ENCODE peak calls at places on chromosomes 6 and 20, in six cellular contexts. Y, Q, W, G, C and A are unnamed samples.

GRCh38 chr20:59032713-59033059 is 551 bp upstream of the ATP5F1E start:
- DNase-seq in Y (peak), Q (no peak), W (peak), G (no peak), C (no peak), A (peak)

GRCh38 chr6:43280234-43280633 is 17.8 kb upstream of the SLC22A7 start:
- DNase-seq in Y (no peak), Q (no peak), W (no peak), G (no peak), C (no peak), A (no peak)

GRCh38 chr6:34115396-34116314 is 30.2 kb downstream of the GRM4 start:
- DNase-seq in Y (peak), Q (peak), W (peak), G (peak), C (no peak), A (peak)

GRCh38 chr6:128370072-128370471 is 150.3 kb downstream of the PTPRK start:
- DNase-seq in Y (peak), Q (no peak), W (peak), G (no peak), C (no peak), A (no peak)

GRCh38 chr6:26284537-26285142 is 80.4 kb upstream of the BTN3A2 start:
- DNase-seq in Y (peak), Q (peak), W (peak), G (no peak), C (no peak), A (peak)

GRCh38 chr6:431986-432385 is 40.4 kb downstream of the IRF4 start:
- DNase-seq in Y (no peak), Q (no peak), W (no peak), G (no peak), C (no peak), A (no peak)

GRCh38 chr6:134502614-134503541 is 185.0 kb upstream of the SGK1 start:
- DNase-seq in Y (no peak), Q (no peak), W (no peak), G (no peak), C (no peak), A (no peak)

GRCh38 chr6:77763124-77763523 is 110.3 kb downstream of the MEI4 start:
- DNase-seq in Y (no peak), Q (no peak), W (no peak), G (no peak), C (no peak), A (no peak)

GRCh38 chr6:48919555-48919954 is 543.5 kb downstream of the MMUT start:
- DNase-seq in Y (no peak), Q (peak), W (no peak), G (no peak), C (no peak), A (no peak)

GRCh38 chr20:49270177-49270576 is 7.7 kb downstream of the ZNFX1 start:
- DNase-seq in Y (peak), Q (no peak), W (peak), G (no peak), C (no peak), A (no peak)

GRCh38 chr6:99189823-99190721 is 159.4 kb downstream of the FAXC start:
- DNase-seq in Y (no peak), Q (no peak), W (no peak), G (no peak), C (no peak), A (no peak)

GRCh38 chr6:133193396-133193795 is 47.8 kb upstream of the EYA4 start:
- DNase-seq in Y (no peak), Q (no peak), W (no peak), G (no peak), C (no peak), A (peak)

GRCh38 chr20:53857723-53858236 is 212.6 kb downstream of the BCAS1 start:
- DNase-seq in Y (no peak), Q (peak), W (no peak), G (no peak), C (no peak), A (no peak)

DNA sequence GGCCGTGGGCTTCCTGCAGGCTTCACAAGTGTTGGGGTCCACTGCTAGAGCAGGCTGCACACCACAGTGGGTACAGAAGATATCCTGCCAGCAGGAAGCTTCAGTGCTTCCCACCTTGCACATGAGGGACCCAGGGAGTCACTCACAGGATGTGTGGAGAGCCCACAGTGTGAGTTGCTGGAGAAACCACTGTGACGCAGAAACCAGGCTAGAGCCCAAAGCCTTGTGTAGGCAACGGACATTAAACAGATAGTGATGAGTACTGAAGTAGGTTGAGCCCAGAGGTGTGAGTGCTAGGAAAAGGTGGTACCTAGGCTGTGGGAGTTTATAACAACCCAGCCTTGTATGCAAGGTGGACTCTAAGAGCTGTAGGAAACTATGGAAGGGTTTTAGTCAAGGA is 18.9 kb upstream of the DEF6 start:
- DNase-seq in Y (no peak), Q (no peak), W (no peak), G (no peak), C (no peak), A (no peak)
- H3K23ac ChIP-seq in Y (no peak), Q (no peak), W (no peak), G (no peak), C (no peak), A (no peak)

GRCh38 chr6:112911949-112912348 is 564.8 kb downstream of the RFPL4B start:
- DNase-seq in Y (no peak), Q (no peak), W (no peak), G (no peak), C (no peak), A (no peak)
- H4K91ac ChIP-seq in Y (no peak), Q (no peak), W (no peak), G (no peak), C (no peak), A (no peak)

DNA sequence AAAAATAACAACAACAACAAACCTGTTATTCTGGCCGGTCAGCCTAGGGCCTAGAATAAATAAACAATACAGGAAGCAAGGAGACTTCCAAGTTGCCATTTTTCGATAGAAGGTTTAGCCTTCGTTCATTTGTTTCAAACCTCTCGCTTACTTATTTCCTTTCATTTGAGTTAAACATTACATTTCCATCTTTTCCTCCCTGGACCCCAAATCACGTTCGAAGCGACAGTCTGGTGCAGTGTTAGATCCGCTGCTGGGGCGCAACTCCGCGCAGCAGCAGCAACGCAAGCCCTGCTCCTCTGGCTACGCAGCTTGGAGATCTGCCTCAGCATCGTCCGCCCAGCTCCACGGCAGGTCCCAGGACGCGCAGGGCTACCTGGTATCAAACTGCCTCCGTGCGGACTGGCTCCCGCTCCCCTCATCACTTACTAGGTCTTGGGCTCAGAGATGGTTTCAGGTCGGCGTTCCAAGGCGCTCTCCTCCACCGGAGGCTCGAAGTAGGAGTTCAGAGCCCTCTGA is 543 bp downstream of the TDP2 start:
- DNase-seq in Y (peak), Q (no peak), W (peak), G (peak), C (no peak), A (peak)
- H3K23ac ChIP-seq in Y (no peak), Q (no peak), W (peak), G (peak), C (no peak), A (no peak)

GRCh38 chr20:31987744-31988143 is 19.8 kb downstream of the XKR7 start:
- DNase-seq in Y (peak), Q (no peak), W (no peak), G (no peak), C (no peak), A (peak)

GRCh38 chr20:31992086-31992485 is 18.2 kb upstream of the CCM2L start:
- DNase-seq in Y (no peak), Q (no peak), W (no peak), G (no peak), C (no peak), A (no peak)

GRCh38 chr20:31988430-31989015 is 20.6 kb downstream of the XKR7 start:
- DNase-seq in Y (no peak), Q (no peak), W (no peak), G (no peak), C (no peak), A (no peak)

GRCh38 chr20:31989030-31989645 is 21.1 kb upstream of the CCM2L start:
- DNase-seq in Y (no peak), Q (no peak), W (no peak), G (no peak), C (no peak), A (peak)

DNA sequence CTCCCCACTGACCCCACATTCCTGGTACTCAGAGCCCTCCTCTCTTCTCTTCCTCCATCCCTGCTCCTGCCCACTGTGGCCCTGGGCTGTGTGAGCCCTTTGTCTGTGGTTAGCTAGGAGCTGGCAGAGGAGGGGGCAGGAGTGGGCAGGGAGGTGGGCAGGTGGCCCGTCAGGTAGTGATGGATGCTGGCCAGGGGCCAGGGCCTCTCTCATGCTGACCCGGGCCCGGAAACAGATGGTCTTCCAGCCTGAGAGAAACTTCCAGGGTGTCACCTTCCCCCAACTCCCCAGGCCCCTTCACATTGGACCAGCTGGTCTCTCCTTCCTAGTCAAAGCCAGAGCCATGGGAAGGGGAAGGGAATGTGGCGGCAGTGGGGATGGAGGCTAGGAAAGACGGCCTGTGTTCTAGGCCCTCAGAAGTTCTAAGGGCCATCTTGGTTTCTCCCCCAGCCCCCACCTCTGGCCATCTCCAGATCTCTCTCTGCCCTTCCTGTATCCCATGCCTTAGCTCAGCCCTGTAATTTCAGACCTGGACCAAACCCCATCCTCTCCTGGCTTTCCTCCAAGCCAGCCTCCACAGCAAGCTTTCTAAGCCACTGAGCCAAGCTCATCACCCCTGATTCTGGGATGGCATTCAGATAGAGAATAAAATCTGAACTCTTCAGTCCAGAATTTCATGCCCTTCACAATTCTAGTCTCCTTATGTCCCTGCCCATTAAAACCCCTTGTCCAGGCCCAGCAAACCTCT is 19.1 kb upstream of the CCM2L start:
- DNase-seq in Y (no peak), Q (no peak), W (no peak), G (no peak), C (no peak), A (no peak)
- H4K91ac ChIP-seq in Y (no peak), Q (no peak), W (no peak), G (no peak), C (no peak), A (no peak)

GRCh38 chr6:142856607-142856856 is 88.4 kb downstream of the HIVEP2 start:
- DNase-seq in Y (no peak), Q (no peak), W (no peak), G (no peak), C (no peak), A (no peak)
- H3K23ac ChIP-seq in Y (no peak), Q (no peak), W (no peak), G (no peak), C (no peak), A (no peak)

DNA sequence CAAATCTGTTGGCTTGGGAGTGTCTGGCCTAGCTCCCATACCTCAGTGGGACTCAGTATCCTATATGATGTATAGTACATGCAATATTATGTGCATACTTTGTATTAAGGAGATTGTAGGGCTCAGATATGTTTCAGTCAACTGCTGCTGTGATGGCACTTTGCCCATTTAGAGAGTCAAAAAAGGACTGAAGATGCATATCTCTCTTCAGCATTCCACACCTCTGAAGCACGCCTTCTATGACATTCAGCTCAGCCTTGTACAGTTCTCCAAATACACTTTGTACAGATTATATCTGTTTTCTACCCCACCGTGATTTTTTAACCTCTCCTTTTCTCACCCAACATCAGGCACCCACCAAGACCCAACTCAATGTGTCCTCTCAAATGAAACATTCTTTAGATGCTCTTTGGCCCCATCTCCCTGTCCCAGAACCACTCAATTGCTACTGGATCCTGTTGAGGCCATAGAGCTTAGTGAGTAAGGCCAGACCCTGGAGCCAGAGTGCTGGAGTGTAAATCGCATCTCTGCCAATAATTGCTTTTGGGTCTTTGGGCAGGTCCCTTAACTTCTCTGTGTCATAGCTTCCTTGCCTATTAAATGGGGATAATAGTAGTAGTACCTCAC is 15.6 kb downstream of the ENPP1 start:
- DNase-seq in Y (no peak), Q (no peak), W (peak), G (no peak), C (no peak), A (peak)
- H4K91ac ChIP-seq in Y (no peak), Q (no peak), W (no peak), G (no peak), C (no peak), A (no peak)

GRCh38 chr6:30687659-30688431 is 1.4 kb upstream of the PPP1R18 start:
- DNase-seq in Y (peak), Q (peak), W (peak), G (no peak), C (no peak), A (no peak)
- H3K23ac ChIP-seq in Y (no peak), Q (no peak), W (peak), G (peak), C (no peak), A (no peak)

GRCh38 chr6:70289299-70289698 is 13.6 kb downstream of the COL9A1 start:
- DNase-seq in Y (peak), Q (no peak), W (no peak), G (no peak), C (no peak), A (no peak)
- H4K91ac ChIP-seq in Y (no peak), Q (no peak), W (no peak), G (no peak), C (no peak), A (no peak)

DNA sequence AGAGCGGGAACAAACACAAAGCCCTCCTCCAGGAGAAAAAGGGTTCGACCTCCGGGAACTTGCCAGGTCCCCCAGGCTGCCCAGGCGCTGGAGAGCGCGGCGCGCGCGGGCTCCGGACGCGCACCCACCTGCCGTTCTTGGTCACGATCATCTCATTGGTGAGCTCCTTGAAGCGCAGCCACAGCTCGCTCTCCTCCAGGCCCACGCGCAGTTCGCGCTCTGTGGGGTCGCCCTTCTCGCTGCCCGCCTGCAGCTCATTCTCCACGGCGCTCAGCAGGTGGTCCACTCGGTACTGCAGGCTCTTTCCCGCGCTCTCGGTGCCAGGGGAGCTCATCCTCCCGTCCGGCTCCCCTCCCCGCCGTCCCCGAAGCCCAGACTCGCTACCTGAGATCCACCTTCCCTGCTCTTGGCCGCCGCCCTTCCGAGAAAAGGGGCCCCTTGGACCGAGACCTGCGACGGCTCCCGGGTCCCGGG is 356 bp downstream of the TBXT start:
- DNase-seq in Y (no peak), Q (peak), W (no peak), G (no peak), C (no peak), A (no peak)
- H3K23ac ChIP-seq in Y (no peak), Q (no peak), W (no peak), G (no peak), C (no peak), A (no peak)

GRCh38 chr6:157741321-157741720 is 81.7 kb upstream of the SNX9 start:
- DNase-seq in Y (no peak), Q (peak), W (no peak), G (no peak), C (no peak), A (no peak)
- H4K91ac ChIP-seq in Y (no peak), Q (no peak), W (no peak), G (no peak), C (peak), A (no peak)